ENCODE peak calls at places on chromosomes 12 and 14, in eight cellular contexts. R is kidney, W is psoas muscle, I is dorsolateral prefrontal cortex, Z is MM.1S, F is cardiac fibroblast, O is lower lobe of right lung, A is mammary epithelial cell. N is an unnamed sample.

GRCh38 chr14:68141531-68142088 is 322.0 kb downstream of the RAD51B start:
- DNase-seq in I (no peak), O (no peak), A (peak), R (no peak), F (peak), W (no peak), Z (no peak), N (no peak)

GRCh38 chr14:95467232-95467631 is 49.2 kb downstream of the SYNE3 start:
- DNase-seq in I (no peak), F (no peak), W (no peak), O (peak), A (no peak), Z (no peak), R (peak), N (no peak)

GRCh38 chr12:10557329-10557728 is 51.6 kb downstream of the EIF2S3B start:
- DNase-seq in W (no peak), I (no peak), Z (no peak), A (no peak), R (no peak), F (no peak), O (no peak), N (no peak)

GRCh38 chr14:24262821-24263733 is at the start of gene TGM1:
- DNase-seq in I (no peak), R (peak), W (no peak), O (peak), A (no peak), Z (no peak), F (no peak), N (peak)

GRCh38 chr12:27460471-27460978 is 14.0 kb downstream of the SMCO2 start:
- DNase-seq in Z (peak), W (no peak), A (peak), I (no peak), R (no peak), O (no peak), F (peak), N (no peak)

GRCh38 chr12:57380300-57380699 is 50.5 kb downstream of the R3HDM2 start:
- DNase-seq in Z (peak), A (no peak), W (no peak), O (no peak), I (no peak), R (no peak), F (no peak), N (no peak)

GRCh38 chr12:93198086-93198485 is 179.6 kb upstream of the NUDT4 start:
- DNase-seq in W (peak), I (no peak), R (peak), Z (no peak), F (peak), A (peak), O (no peak), N (no peak)

GRCh38 chr14:52802597-52802996 is 11.2 kb upstream of the GNPNAT1 start:
- DNase-seq in F (peak), Z (no peak), I (no peak), O (no peak), R (no peak), A (peak), W (no peak), N (no peak)

GRCh38 chr12:76899522-76899921 is 20.7 kb upstream of the CSRP2 start:
- DNase-seq in Z (no peak), I (no peak), R (no peak), W (no peak), F (no peak), A (no peak), O (no peak), N (no peak)

GRCh38 chr12:105931762-105932587 is 206.8 kb downstream of the NUAK1 start:
- DNase-seq in R (no peak), F (no peak), A (no peak), I (no peak), O (no peak), Z (no peak), W (no peak), N (no peak)

GRCh38 chr12:82740129-82741000 is 53.7 kb downstream of the TMTC2 start:
- DNase-seq in O (no peak), A (peak), I (no peak), W (no peak), R (no peak), Z (no peak), F (peak), N (no peak)

GRCh38 chr12:105705765-105706164 is 375.3 kb downstream of the C12orf75 start:
- DNase-seq in Z (peak), O (no peak), W (peak), R (no peak), I (no peak), A (peak), F (peak), N (no peak)

GRCh38 chr14:78220273-78220672 is 50.1 kb downstream of the NRXN3 start:
- DNase-seq in O (no peak), A (no peak), F (no peak), I (no peak), R (no peak), Z (no peak), W (no peak), N (no peak)

GRCh38 chr14:69848903-69849391 is 30.3 kb upstream of the SMOC1 start:
- DNase-seq in R (no peak), Z (no peak), O (no peak), I (no peak), W (no peak), F (no peak), A (no peak), N (no peak)

GRCh38 chr12:12807970-12808702 is 5.0 kb upstream of the DDX47 start:
- DNase-seq in I (no peak), O (no peak), Z (peak), R (no peak), W (peak), A (no peak), F (peak), N (no peak)

GRCh38 chr14:49999826-50000214 is 106.9 kb downstream of the ARF6 start:
- DNase-seq in Z (no peak), I (no peak), O (no peak), F (no peak), A (no peak), R (no peak), W (no peak), N (no peak)

GRCh38 chr12:19130224-19131019 is 889 bp downstream of the PLEKHA5 start:
- DNase-seq in W (peak), O (peak), F (no peak), I (peak), A (peak), R (peak), Z (no peak), N (no peak)

GRCh38 chr12:69991683-69992297 is 166.8 kb downstream of the MYRFL start:
- DNase-seq in I (no peak), A (no peak), W (no peak), F (no peak), Z (no peak), R (no peak), O (no peak), N (no peak)

GRCh38 chr14:81406863-81407262 is 6.7 kb upstream of the STON2 start:
- DNase-seq in I (no peak), A (peak), R (no peak), W (peak), F (peak), Z (no peak), O (no peak), N (no peak)

GRCh38 chr12:27554421-27555186 is 30.6 kb downstream of the PPFIBP1 start:
- DNase-seq in Z (no peak), O (no peak), I (peak), A (no peak), W (peak), R (peak), F (peak), N (no peak)

GRCh38 chr12:93974252-93974651 is 174.1 kb upstream of the PLXNC1 start:
- DNase-seq in R (no peak), A (no peak), W (no peak), I (peak), O (no peak), F (no peak), Z (no peak), N (no peak)

GRCh38 chr12:117528538-117528937 is 167.1 kb upstream of the NOS1 start:
- DNase-seq in A (no peak), Z (no peak), O (no peak), F (no peak), I (no peak), W (no peak), R (no peak), N (no peak)

GRCh38 chr14:29236848-29237247 is 470.3 kb downstream of the FOXG1 start:
- DNase-seq in Z (no peak), O (no peak), A (no peak), W (no peak), R (no peak), F (peak), I (no peak), N (no peak)

GRCh38 chr12:119182701-119183493 is 4.2 kb downstream of the HSPB8 start:
- DNase-seq in A (no peak), F (peak), I (no peak), Z (no peak), O (no peak), W (no peak), R (no peak), N (no peak)

GRCh38 chr12:111270773-111271172 is 98.1 kb downstream of the PHETA1 start:
- DNase-seq in O (no peak), Z (no peak), A (no peak), R (no peak), I (no peak), F (peak), W (no peak), N (no peak)

GRCh38 chr12:57148469-57149308 is 1.3 kb upstream of the LRP1-AS start:
- DNase-seq in O (peak), F (peak), I (no peak), A (no peak), W (peak), R (peak), Z (no peak), N (no peak)

GRCh38 chr12:71019282-71019831 is 98.8 kb upstream of the PTPRR start:
- DNase-seq in O (no peak), I (no peak), F (no peak), Z (no peak), W (no peak), R (no peak), A (no peak), N (no peak)

GRCh38 chr14:95237121-95237876 is 80.0 kb upstream of the DICER1 start:
- DNase-seq in F (no peak), A (no peak), R (no peak), W (no peak), O (no peak), I (no peak), Z (no peak), N (no peak)

GRCh38 chr12:131203666-131204415 is 250.1 kb downstream of the ADGRD1 start:
- DNase-seq in W (no peak), I (no peak), F (no peak), O (no peak), A (no peak), R (peak), Z (no peak), N (peak)

GRCh38 chr14:90675399-90675798 is 140.8 kb downstream of the TTC7B start:
- DNase-seq in R (no peak), A (no peak), W (peak), F (peak), Z (no peak), I (no peak), O (no peak), N (no peak)

GRCh38 chr14:78022059-78022458 is 148.1 kb upstream of the NRXN3 start:
- DNase-seq in R (no peak), Z (peak), I (peak), A (peak), O (peak), F (peak), W (peak), N (no peak)

GRCh38 chr12:121222847-121223246 is 12.9 kb downstream of the P2RX4 start:
- DNase-seq in R (peak), A (no peak), O (no peak), Z (no peak), W (no peak), F (no peak), I (no peak), N (no peak)

GRCh38 chr12:78385541-78385940 is 479.0 kb upstream of the SYT1 start:
- DNase-seq in R (no peak), I (no peak), F (no peak), O (no peak), W (no peak), A (no peak), Z (no peak), N (no peak)

GRCh38 chr14:31935406-31935805 is 141.7 kb upstream of the ARHGAP5 start:
- DNase-seq in Z (no peak), W (no peak), I (no peak), F (no peak), A (no peak), R (no peak), O (no peak), N (no peak)

GRCh38 chr14:82642425-82642824 is 1108.8 kb upstream of the SEL1L start:
- DNase-seq in F (no peak), O (no peak), I (no peak), R (peak), Z (no peak), W (no peak), A (no peak), N (peak)

GRCh38 chr12:66903782-66904396 is 225.0 kb upstream of the GRIP1 start:
- DNase-seq in O (no peak), I (no peak), W (no peak), A (no peak), R (no peak), Z (no peak), F (no peak), N (no peak)
- TF ChIP-seq CTCF in O (no peak), I (no peak), W (no peak), A (peak), R (no peak), Z (peak), F (no peak), N (peak)

GRCh38 chr14:30385925-30386324 is 173.0 kb upstream of the G2E3 start:
- DNase-seq in F (no peak), A (no peak), W (no peak), Z (no peak), O (no peak), I (no peak), R (no peak), N (no peak)

GRCh38 chr14:30387856-30388255 is 171.1 kb upstream of the G2E3 start:
- DNase-seq in A (no peak), R (no peak), F (no peak), I (no peak), W (no peak), Z (no peak), O (no peak), N (no peak)

DNA sequence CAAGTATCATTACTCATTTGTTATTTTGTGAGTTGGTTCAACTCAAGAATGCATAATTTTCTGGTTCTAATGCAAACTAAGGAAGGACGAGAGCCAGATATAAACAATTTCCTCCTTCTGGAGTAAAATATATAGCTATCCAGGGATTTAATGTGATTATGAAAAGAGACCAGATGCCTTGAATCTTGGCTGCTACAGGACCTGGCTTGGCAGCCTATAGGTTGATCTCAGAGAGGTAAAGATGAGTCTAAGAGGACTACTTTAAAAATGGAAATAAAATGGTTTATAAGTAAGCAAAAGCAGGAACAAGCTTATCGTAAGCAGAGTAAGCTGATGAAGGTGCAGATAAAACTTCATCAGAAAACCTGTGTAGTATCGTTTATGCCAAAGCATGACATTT is 176.7 kb upstream of the G2E3 start:
- DNase-seq in W (no peak), O (no peak), Z (no peak), A (no peak), I (no peak), F (no peak), R (no peak), N (no peak)
- TF ChIP-seq CTCF in W (no peak), O (no peak), Z (no peak), A (no peak), I (no peak), F (no peak), R (no peak), N (no peak)

GRCh38 chr14:22220427-22220826 is 368.6 kb downstream of the DAD1 start:
- DNase-seq in R (no peak), A (peak), F (peak), W (no peak), Z (no peak), I (no peak), O (no peak), N (no peak)
- TF ChIP-seq CTCF in R (no peak), A (no peak), F (no peak), W (no peak), Z (peak), I (no peak), O (no peak), N (peak)

DNA sequence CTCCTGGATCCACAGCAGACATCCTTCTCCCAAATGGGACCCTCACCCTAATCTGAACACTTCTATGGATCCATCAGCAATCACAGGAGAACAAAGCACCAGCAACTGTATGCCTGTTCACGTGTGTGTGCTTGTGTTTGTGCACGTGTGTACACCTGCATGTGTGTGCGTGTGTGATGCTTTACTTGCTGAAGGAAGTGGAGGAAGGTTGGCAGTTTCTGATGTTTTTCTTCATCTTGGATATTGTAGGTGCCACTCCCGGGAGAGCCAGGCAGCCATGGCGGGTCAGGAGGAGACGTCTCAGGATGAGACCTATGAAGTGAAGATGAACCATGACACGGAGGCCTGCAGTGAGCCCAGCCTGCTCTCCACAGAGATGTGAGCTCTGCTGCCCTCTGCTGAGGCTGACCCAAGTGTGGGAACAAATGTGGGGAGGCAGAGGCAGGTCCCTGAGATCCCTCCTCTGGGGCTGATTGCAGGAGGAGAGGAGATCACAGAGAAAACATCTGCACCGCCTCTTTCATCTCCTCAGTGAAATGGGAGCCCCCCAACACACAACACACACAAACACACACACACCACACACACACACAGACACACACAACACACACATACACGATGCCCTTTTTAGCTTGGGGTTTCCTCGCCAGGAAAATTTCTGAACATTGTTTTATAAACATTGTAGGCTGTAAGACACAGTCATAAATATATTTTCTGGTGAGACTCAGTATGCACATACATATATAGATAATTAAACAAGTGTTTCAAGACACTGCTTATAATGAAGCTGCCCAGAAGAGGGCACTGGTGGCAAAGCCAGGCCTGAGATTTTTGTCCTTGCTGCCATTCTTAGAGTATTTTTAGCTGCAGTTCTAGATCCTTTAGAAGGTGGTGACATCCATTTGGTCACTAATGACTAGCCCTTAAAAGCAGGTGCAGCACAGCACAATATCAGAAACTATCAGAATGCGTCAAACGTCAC is 112.2 kb upstream of the FKBP4 start:
- DNase-seq in F (peak), W (no peak), O (no peak), Z (peak), R (peak), A (peak), I (no peak), N (no peak)
- TF ChIP-seq CTCF in F (peak), W (peak), O (peak), Z (peak), R (peak), A (peak), I (peak), N (peak)